ENCODE peak calls at places on chromosomes 16 and 17, in six cellular contexts. Q is upper lobe of left lung, F is transverse colon, G is sigmoid colon, S is prostate gland, T is breast epithelium. V is an unnamed sample.

GRCh38 chr16:10521681-10522274 is 58.6 kb downstream of the EMP2 start:
- DNase-seq in F (peak; percentile 70), S (peak; percentile 47), T (no peak), G (peak; percentile 76), Q (peak; percentile 35), V (peak; percentile 65)

GRCh38 chr16:20844054-20844453 is 37.7 kb downstream of the REXO5 start:
- DNase-seq in S (no peak), G (no peak), T (no peak), F (no peak), Q (no peak), V (no peak)

GRCh38 chr17:17456251-17456650 is 20.5 kb upstream of the MED9 start:
- DNase-seq in F (no peak), Q (no peak), G (no peak), T (no peak), S (no peak), V (no peak)

GRCh38 chr16:70380919-70381603 is 34.4 kb downstream of the DDX19A start:
- DNase-seq in T (peak; percentile 98), G (peak; percentile 99), F (peak; percentile 98), Q (peak; percentile 98), S (peak; percentile 97), V (peak; percentile 97)

GRCh38 chr17:19269102-19269501 is 31.9 kb downstream of the EPN2 start:
- DNase-seq in S (peak; percentile 50), Q (no peak), T (no peak), G (no peak), F (no peak), V (no peak)

GRCh38 chr17:73749906-73750305 is 105.7 kb upstream of the SDK2 start:
- DNase-seq in G (no peak), Q (no peak), S (no peak), F (no peak), T (no peak), V (no peak)

GRCh38 chr17:57579245-57579644 is 165.9 kb downstream of the CCDC182 start:
- DNase-seq in Q (no peak), G (no peak), T (no peak), F (no peak), S (no peak), V (no peak)

GRCh38 chr17:44389723-44390202 is 314 bp upstream of the ITGA2B start:
- DNase-seq in T (no peak), G (no peak), S (no peak), F (no peak), Q (no peak), V (no peak)

GRCh38 chr17:8320262-8320661 is 10.2 kb downstream of the ARHGEF15 start:
- DNase-seq in T (no peak), F (no peak), G (no peak), Q (no peak), S (no peak), V (no peak)

GRCh38 chr16:75860654-75861053 is 134.4 kb upstream of the CPHXL start:
- DNase-seq in S (no peak), Q (no peak), T (no peak), F (no peak), G (no peak), V (no peak)

GRCh38 chr17:44379887-44380286 is 9.6 kb downstream of the ITGA2B start:
- DNase-seq in T (no peak), F (no peak), S (no peak), Q (no peak), G (no peak), V (no peak)

GRCh38 chr17:8314797-8315739 is 5.0 kb downstream of the ARHGEF15 start:
- DNase-seq in T (no peak), G (no peak), F (no peak), Q (peak; percentile 31), S (no peak), V (peak; percentile 26)

GRCh38 chr16:30659507-30660423 is 1.5 kb downstream of the FBRS start:
- DNase-seq in G (peak; percentile 78), F (peak; percentile 46), S (peak; percentile 49), T (peak; percentile 45), Q (peak; percentile 31), V (no peak)

GRCh38 chr16:57497121-57497520 is 10.8 kb upstream of the DOK4 start:
- DNase-seq in Q (no peak), S (no peak), G (peak; percentile 39), T (no peak), F (no peak), V (no peak)

GRCh38 chr16:81447383-81448101 is 2.9 kb downstream of the CMIP start:
- DNase-seq in Q (peak; percentile 81), F (peak; percentile 55), T (peak; percentile 61), S (peak; percentile 53), G (no peak), V (peak; percentile 47)

GRCh38 chr17:78527345-78527744 is 49.9 kb downstream of the DNAH17 start:
- DNase-seq in S (no peak), F (no peak), G (no peak), Q (no peak), T (no peak), V (no peak)

GRCh38 chr17:69959291-69959690 is 115.7 kb upstream of the KCNJ16 start:
- DNase-seq in G (no peak), F (no peak), Q (no peak), S (no peak), T (no peak), V (no peak)

GRCh38 chr16:86739178-86739577 is 160.8 kb downstream of the FOXL1 start:
- DNase-seq in G (no peak), Q (no peak), F (no peak), S (no peak), T (no peak), V (no peak)

GRCh38 chr16:86737083-86737482 is 158.7 kb downstream of the FOXL1 start:
- DNase-seq in G (peak; percentile 12), Q (no peak), F (no peak), T (no peak), S (no peak), V (no peak)

GRCh38 chr16:86739808-86740207 is 161.5 kb downstream of the FOXL1 start:
- DNase-seq in Q (no peak), S (no peak), G (peak; percentile 20), T (no peak), F (no peak), V (no peak)

GRCh38 chr16:86740298-86740697 is 161.9 kb downstream of the FOXL1 start:
- DNase-seq in S (no peak), F (no peak), T (no peak), Q (no peak), G (peak; percentile 33), V (no peak)

GRCh38 chr16:86740817-86741799 is 162.8 kb downstream of the FOXL1 start:
- DNase-seq in F (no peak), Q (no peak), S (no peak), G (peak; percentile 50), T (no peak), V (no peak)
- TF ChIP-seq POLR2A in F (no peak), Q (no peak), S (no peak), G (no peak), T (no peak), V (no peak)

GRCh38 chr16:88699180-88699579 is 7.0 kb downstream of the RNF166 start:
- DNase-seq in S (no peak), F (no peak), Q (no peak), T (no peak), G (no peak), V (no peak)

GRCh38 chr16:88701541-88702363 is 4.5 kb downstream of the RNF166 start:
- DNase-seq in F (no peak), T (no peak), G (no peak), S (no peak), Q (no peak), V (no peak)

GRCh38 chr16:88698694-88699045 is 7.5 kb downstream of the RNF166 start:
- DNase-seq in G (no peak), T (no peak), S (no peak), F (no peak), Q (no peak), V (no peak)

GRCh38 chr16:88700636-88701482 is 5.3 kb downstream of the RNF166 start:
- DNase-seq in F (peak; percentile 93), T (peak; percentile 80), G (peak; percentile 92), Q (peak; percentile 97), S (peak; percentile 46), V (peak; percentile 85)

GRCh38 chr16:88700322-88700635 is 5.9 kb downstream of the RNF166 start:
- DNase-seq in Q (no peak), S (no peak), G (no peak), F (no peak), T (no peak), V (no peak)
- H3K4me3 ChIP-seq in Q (peak overlapping the region; percentile 17), S (no peak overlapping the region), G (no peak overlapping the region), F (no peak overlapping the region), T (no peak overlapping the region), V (no peak overlapping the region)

GRCh38 chr16:86457621-86458456 is 52.5 kb upstream of the FOXF1 start:
- DNase-seq in Q (no peak), S (no peak), T (no peak), G (peak; percentile 94), F (peak; percentile 36), V (no peak)
- TF ChIP-seq POLR2AphosphoS5 in Q (no peak), S (no peak), T (no peak), G (peak; percentile 84), F (peak; percentile 69), V (peak; percentile 54)

GRCh38 chr17:34478244-34478643 is 101.1 kb upstream of the TMEM132E start:
- DNase-seq in S (no peak), Q (no peak), F (no peak), T (no peak), G (no peak), V (no peak)
- TF ChIP-seq POLR2A in S (no peak), Q (no peak), F (no peak), T (no peak), G (no peak), V (no peak)

GRCh38 chr17:55237268-55237667 is 27.5 kb upstream of the HLF start:
- DNase-seq in T (no peak), G (no peak), S (no peak), F (no peak), Q (no peak), V (no peak)

GRCh38 chr17:55238197-55238930 is 26.4 kb upstream of the HLF start:
- DNase-seq in Q (peak; percentile 88), T (peak; percentile 93), F (peak; percentile 93), G (peak; percentile 97), S (peak; percentile 94), V (peak; percentile 92)

GRCh38 chr17:55230716-55231115 is 34.0 kb upstream of the HLF start:
- DNase-seq in S (no peak), Q (no peak), T (no peak), F (no peak), G (no peak), V (no peak)

GRCh38 chr17:55237826-55238196 is 26.9 kb upstream of the HLF start:
- DNase-seq in G (no peak), S (no peak), F (no peak), Q (no peak), T (no peak), V (no peak)

DNA sequence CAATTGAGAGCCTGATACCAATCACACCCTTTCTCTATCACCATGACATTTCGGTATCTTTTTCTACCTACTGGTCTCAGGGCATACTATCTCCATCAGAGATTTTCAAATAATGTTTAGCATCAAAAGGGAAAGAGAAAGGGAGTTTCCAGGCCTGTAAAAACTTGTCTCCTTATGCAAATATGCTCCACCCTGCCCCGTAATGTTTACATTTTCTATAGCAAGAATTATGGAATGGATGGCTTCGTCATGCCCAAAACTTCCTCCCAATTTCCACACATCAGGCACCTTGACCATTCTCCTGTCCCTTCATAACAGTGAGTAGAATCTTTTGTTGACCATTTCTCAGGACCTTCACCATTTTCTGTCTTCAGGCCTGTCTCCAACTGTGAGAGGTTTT is 30.9 kb upstream of the HLF start:
- DNase-seq in F (no peak), G (no peak), Q (no peak), S (no peak), T (no peak), V (no peak)
- H3K4me3 ChIP-seq in F (no peak overlapping the region), G (no peak overlapping the region), Q (no peak overlapping the region), S (no peak overlapping the region), T (no peak overlapping the region), V (no peak overlapping the region)

GRCh38 chr16:22634913-22635312 is 124.2 kb downstream of the NPIPB5 start:
- DNase-seq in G (no peak), S (no peak), F (no peak), Q (no peak), T (no peak), V (no peak)
- TF ChIP-seq POLR2AphosphoS5 in G (no peak), S (no peak), F (no peak), Q (no peak), T (no peak), V (no peak)

V was measured in stomach.